ENCODE peak calls at places on chromosomes 2 and 18, in six cellular contexts. U is GM23248, V is PC-3, G is neural progenitor cell, D is PC-9, P is GM23338. J is an unnamed sample. For H3F3A, the result is how much of the 10 kb centered on the place peaks cover.

GRCh38 chr2:238696323-238696722 is 151.6 kb upstream of the TWIST2 start:
- DNase-seq in U (no peak), V (no peak), G (no peak), D (no peak), P (no peak), J (no peak)

GRCh38 chr2:38737925-38738324 is 13.2 kb downstream of the SRSF7 start:
- DNase-seq in U (no peak), V (no peak), G (no peak), D (no peak), P (no peak), J (no peak)

GRCh38 chr2:135913726-135914365 is 37.6 kb upstream of the MCM6 start:
- DNase-seq in U (peak), V (peak), G (peak), D (peak), P (peak), J (peak)

GRCh38 chr2:74368499-74368898 is 11.6 kb downstream of the DCTN1 start:
- DNase-seq in U (no peak), V (no peak), G (no peak), D (no peak), P (no peak), J (no peak)

GRCh38 chr2:16674154-16674553 is 8.5 kb upstream of the CYRIA start:
- DNase-seq in U (no peak), V (no peak), G (no peak), D (no peak), P (no peak), J (no peak)

GRCh38 chr2:96092580-96092877 is 23.8 kb downstream of the ADRA2B start:
- DNase-seq in U (no peak), V (no peak), G (no peak), D (no peak), P (no peak), J (no peak)

GRCh38 chr2:167582619-167583018 is 664.8 kb downstream of the STK39 start:
- DNase-seq in U (no peak), V (no peak), G (no peak), D (no peak), P (no peak), J (no peak)

GRCh38 chr2:36450466-36451196 is 95.1 kb downstream of the CRIM1 start:
- DNase-seq in U (peak), V (peak), G (no peak), D (no peak), P (no peak), J (no peak)

GRCh38 chr2:46939596-46940359 is 24.2 kb upstream of the MCFD2 start:
- DNase-seq in U (peak), V (no peak), G (peak), D (peak), P (no peak), J (peak)

GRCh38 chr2:36993841-36994620 is 27.7 kb upstream of the STRN start:
- DNase-seq in U (peak), V (no peak), G (no peak), D (no peak), P (no peak), J (no peak)

GRCh38 chr2:2848198-2848597 is 517.1 kb upstream of the MYT1L start:
- DNase-seq in U (no peak), V (no peak), G (no peak), D (no peak), P (no peak), J (no peak)

GRCh38 chr2:175205523-175205922 is 24.0 kb upstream of the ATP5MC3 start:
- DNase-seq in U (peak), V (peak), G (no peak), D (no peak), P (no peak), J (no peak)

GRCh38 chr2:198321522-198322088 is 517.2 kb downstream of the PLCL1 start:
- DNase-seq in U (no peak), V (no peak), G (no peak), D (no peak), P (no peak), J (no peak)

GRCh38 chr18:79816981-79817606 is 19.4 kb downstream of the KCNG2 start:
- DNase-seq in U (no peak), V (no peak), G (no peak), D (no peak), P (no peak), J (no peak)

GRCh38 chr18:79816092-79816491 is 18.4 kb downstream of the KCNG2 start:
- DNase-seq in U (no peak), V (no peak), G (no peak), D (no peak), P (no peak), J (no peak)

GRCh38 chr18:79817607-79817998 is 19.9 kb downstream of the KCNG2 start:
- DNase-seq in U (no peak), V (no peak), G (no peak), D (no peak), P (no peak), J (no peak)

GRCh38 chr18:79814373-79814772 is 16.6 kb downstream of the KCNG2 start:
- DNase-seq in U (no peak), V (no peak), G (no peak), D (no peak), P (no peak), J (no peak)

GRCh38 chr18:79815657-79816056 is 17.9 kb downstream of the KCNG2 start:
- DNase-seq in U (no peak), V (no peak), G (no peak), D (no peak), P (no peak), J (no peak)
- H3F3A ChIP-seq in U (under half), V (under half), G (under half), D (under half), P (under half), J (under half)

GRCh38 chr2:91442246-91442905 is 2750.9 kb downstream of the RPIA start:
- DNase-seq in U (peak), V (peak), G (peak), D (no peak), P (peak), J (peak)
- TF ChIP-seq EZH2 in U (peak), V (peak), G (no peak), D (no peak), P (peak), J (no peak)

GRCh38 chr18:61995547-61996062 is 102.8 kb upstream of the RNF152 start:
- DNase-seq in U (no peak), V (no peak), G (no peak), D (no peak), P (no peak), J (no peak)
- H3F3A ChIP-seq in U (half or more), V (under half), G (under half), D (under half), P (under half), J (under half)

GRCh38 chr2:26847663-26848335 is at the start of gene DPYSL5:
- DNase-seq in U (no peak), V (no peak), G (peak), D (no peak), P (peak), J (no peak)
- TF ChIP-seq EZH2 in U (no peak), V (no peak), G (no peak), D (no peak), P (no peak), J (peak)

DNA sequence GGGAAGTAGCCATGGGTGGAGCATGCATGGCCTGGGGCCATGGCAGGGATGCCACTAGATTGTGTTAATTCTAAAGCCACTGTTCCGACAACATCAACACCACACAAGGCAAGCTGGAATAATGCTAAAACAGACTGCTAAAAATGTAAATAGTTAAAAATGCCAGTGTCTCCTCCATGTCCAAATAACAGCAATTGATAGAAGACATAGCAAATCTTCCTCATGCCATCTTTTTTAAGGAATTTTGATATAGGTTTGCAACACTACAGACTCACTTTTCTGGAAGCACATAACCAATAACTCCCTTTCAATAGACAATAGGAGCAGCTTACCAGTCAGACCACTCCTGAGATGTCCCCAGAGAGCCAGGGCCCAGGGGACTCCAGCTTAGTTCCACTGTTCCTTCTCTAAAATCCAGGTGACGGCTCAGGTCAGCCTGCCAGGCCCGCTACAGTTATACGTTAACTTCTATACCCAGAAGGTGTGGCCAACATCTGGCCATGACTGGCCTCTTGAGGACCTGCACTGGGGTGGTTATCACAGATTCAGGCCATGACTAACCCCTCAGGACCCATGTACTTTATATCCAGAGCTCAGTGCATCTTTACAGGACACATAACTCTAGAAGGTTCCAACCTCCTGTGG is 20.3 kb downstream of the TUBB6 start:
- DNase-seq in U (no peak), V (no peak), G (no peak), D (no peak), P (no peak), J (no peak)
- H3F3A ChIP-seq in U (half or more), V (under half), G (under half), D (under half), P (under half), J (under half)

GRCh38 chr2:68606759-68607158 is 36.6 kb upstream of the PROKR1 start:
- DNase-seq in U (no peak), V (no peak), G (no peak), D (no peak), P (no peak), J (no peak)
- TF ChIP-seq EZH2 in U (no peak), V (no peak), G (no peak), D (no peak), P (no peak), J (no peak)

J was measured in MM.1S.